ENCODE peak calls at places on chromosome 14, in nine cellular contexts. One of them, this sample, is unnamed.

GRCh38 chr14:95137804-95138167 is 19.5 kb downstream of the DICER1 start:
- DNase-seq in hepatocyte: no peak
- DNase-seq in thoracic aorta: no peak
- DNase-seq in colonic mucosa: peak; percentile 62
- DNase-seq in PC-3: peak; percentile 6
- DNase-seq in A549: no peak
- DNase-seq in psoas muscle: no peak
- DNase-seq in tibial nerve: no peak
- DNase-seq in BE2C: no peak
- DNase-seq in this sample: no peak

GRCh38 chr14:69715725-69716482 is 51.0 kb upstream of the SRSF5 start:
- DNase-seq in hepatocyte: peak; percentile 84
- DNase-seq in thoracic aorta: peak; percentile 60
- DNase-seq in colonic mucosa: peak; percentile 65
- DNase-seq in PC-3: no peak
- DNase-seq in A549: no peak
- DNase-seq in psoas muscle: peak; percentile 60
- DNase-seq in tibial nerve: no peak
- DNase-seq in BE2C: peak; percentile 87
- DNase-seq in this sample: peak; percentile 77

GRCh38 chr14:77498120-77498979 is at the start of gene ISM2:
- DNase-seq in hepatocyte: peak; percentile 69
- DNase-seq in thoracic aorta: no peak
- DNase-seq in colonic mucosa: no peak
- DNase-seq in PC-3: peak; percentile 44
- DNase-seq in A549: peak; percentile 32
- DNase-seq in psoas muscle: no peak
- DNase-seq in tibial nerve: no peak
- DNase-seq in BE2C: peak; percentile 53
- DNase-seq in this sample: peak; percentile 65

GRCh38 chr14:78227466-78228077 is 57.4 kb downstream of the NRXN3 start:
- DNase-seq in hepatocyte: no peak
- DNase-seq in thoracic aorta: no peak
- DNase-seq in colonic mucosa: no peak
- DNase-seq in PC-3: no peak
- DNase-seq in A549: peak; percentile 23
- DNase-seq in psoas muscle: no peak
- DNase-seq in tibial nerve: no peak
- DNase-seq in BE2C: no peak
- DNase-seq in this sample: no peak

GRCh38 chr14:96863986-96864330 is 66.8 kb downstream of the VRK1 start:
- DNase-seq in hepatocyte: no peak
- DNase-seq in thoracic aorta: no peak
- DNase-seq in colonic mucosa: no peak
- DNase-seq in PC-3: no peak
- DNase-seq in A549: no peak
- DNase-seq in psoas muscle: no peak
- DNase-seq in tibial nerve: no peak
- DNase-seq in BE2C: no peak
- DNase-seq in this sample: no peak

GRCh38 chr14:94322648-94323570 is at the start of gene SERPINA6:
- DNase-seq in hepatocyte: peak; percentile 39
- DNase-seq in thoracic aorta: no peak
- DNase-seq in colonic mucosa: peak; percentile 46
- DNase-seq in PC-3: no peak
- DNase-seq in A549: no peak
- DNase-seq in psoas muscle: no peak
- DNase-seq in tibial nerve: no peak
- DNase-seq in BE2C: peak; percentile 54
- DNase-seq in this sample: no peak

GRCh38 chr14:61560323-61560722 is 135.0 kb upstream of the HIF1A start:
- DNase-seq in hepatocyte: peak; percentile 50
- DNase-seq in thoracic aorta: no peak
- DNase-seq in colonic mucosa: no peak
- DNase-seq in PC-3: peak; percentile 52
- DNase-seq in A549: peak; percentile 54
- DNase-seq in psoas muscle: no peak
- DNase-seq in tibial nerve: no peak
- DNase-seq in BE2C: no peak
- DNase-seq in this sample: no peak

GRCh38 chr14:66610154-66610563 is 102.2 kb downstream of the GPHN start:
- DNase-seq in hepatocyte: no peak
- DNase-seq in thoracic aorta: no peak
- DNase-seq in colonic mucosa: no peak
- DNase-seq in PC-3: peak; percentile 72
- DNase-seq in A549: peak; percentile 20
- DNase-seq in psoas muscle: no peak
- DNase-seq in tibial nerve: no peak
- DNase-seq in BE2C: no peak
- DNase-seq in this sample: no peak

GRCh38 chr14:101194356-101195308 is 291.1 kb upstream of the RTL1 start:
- DNase-seq in hepatocyte: no peak
- DNase-seq in thoracic aorta: no peak
- DNase-seq in colonic mucosa: no peak
- DNase-seq in PC-3: no peak
- DNase-seq in A549: no peak
- DNase-seq in psoas muscle: no peak
- DNase-seq in tibial nerve: no peak
- DNase-seq in BE2C: no peak
- DNase-seq in this sample: peak; percentile 54

GRCh38 chr14:52235434-52235833 is 32.1 kb upstream of the PTGDR start:
- DNase-seq in hepatocyte: no peak
- DNase-seq in thoracic aorta: no peak
- DNase-seq in colonic mucosa: no peak
- DNase-seq in PC-3: no peak
- DNase-seq in A549: no peak
- DNase-seq in psoas muscle: no peak
- DNase-seq in tibial nerve: no peak
- DNase-seq in BE2C: no peak
- DNase-seq in this sample: no peak

GRCh38 chr14:52240623-52241022 is 26.9 kb upstream of the PTGDR start:
- DNase-seq in hepatocyte: no peak
- DNase-seq in thoracic aorta: no peak
- DNase-seq in colonic mucosa: no peak
- DNase-seq in PC-3: peak; percentile 40
- DNase-seq in A549: no peak
- DNase-seq in psoas muscle: no peak
- DNase-seq in tibial nerve: no peak
- DNase-seq in BE2C: no peak
- DNase-seq in this sample: no peak

GRCh38 chr14:52233693-52234092 is 33.8 kb upstream of the PTGDR start:
- DNase-seq in hepatocyte: no peak
- DNase-seq in thoracic aorta: no peak
- DNase-seq in colonic mucosa: no peak
- DNase-seq in PC-3: no peak
- DNase-seq in A549: no peak
- DNase-seq in psoas muscle: no peak
- DNase-seq in tibial nerve: no peak
- DNase-seq in BE2C: no peak
- DNase-seq in this sample: no peak

GRCh38 chr14:52238682-52239081 is 28.8 kb upstream of the PTGDR start:
- DNase-seq in hepatocyte: no peak
- DNase-seq in thoracic aorta: no peak
- DNase-seq in colonic mucosa: no peak
- DNase-seq in PC-3: no peak
- DNase-seq in A549: no peak
- DNase-seq in psoas muscle: no peak
- DNase-seq in tibial nerve: no peak
- DNase-seq in BE2C: no peak
- DNase-seq in this sample: no peak

DNA sequence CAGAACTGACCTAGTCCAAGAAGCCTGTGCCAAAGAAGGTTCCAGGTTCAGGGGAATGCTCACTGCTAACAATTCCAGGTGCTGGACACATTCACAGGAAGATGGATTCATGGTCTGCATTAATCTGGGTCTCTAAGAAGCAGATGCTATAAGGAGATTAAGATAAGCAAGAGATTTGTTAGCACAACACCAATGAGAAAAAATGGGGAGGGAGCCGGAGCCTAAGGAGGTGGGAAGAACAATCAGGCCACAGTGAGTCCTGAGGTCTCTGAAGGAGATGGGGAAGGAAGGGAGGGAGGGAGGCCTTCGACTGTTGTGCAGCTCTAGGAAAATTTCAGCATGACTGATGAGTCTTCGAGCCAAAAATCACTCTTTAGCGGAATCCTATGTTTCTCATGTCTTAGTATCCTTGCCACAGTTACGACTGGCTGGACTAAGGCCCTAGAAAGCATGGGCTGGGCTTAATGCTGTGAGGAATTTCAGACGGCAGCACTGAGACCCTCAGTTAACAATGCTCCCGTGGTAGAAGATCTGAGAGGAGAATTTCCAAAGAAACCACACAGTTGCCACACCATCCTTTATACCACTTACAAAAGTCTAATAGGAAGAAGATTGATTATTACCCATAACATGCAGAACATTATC is 31.5 kb upstream of the PTGDR start:
- DNase-seq in hepatocyte: no peak
- DNase-seq in thoracic aorta: no peak
- DNase-seq in colonic mucosa: no peak
- DNase-seq in PC-3: no peak
- DNase-seq in A549: no peak
- DNase-seq in psoas muscle: no peak
- DNase-seq in tibial nerve: no peak
- DNase-seq in BE2C: no peak
- DNase-seq in this sample: no peak
- H3K4me3 ChIP-seq in hepatocyte: no peak overlapping the region
- H3K4me3 ChIP-seq in thoracic aorta: no peak overlapping the region
- H3K4me3 ChIP-seq in colonic mucosa: no peak overlapping the region
- H3K4me3 ChIP-seq in PC-3: no peak overlapping the region
- H3K4me3 ChIP-seq in A549: no peak overlapping the region
- H3K4me3 ChIP-seq in psoas muscle: no peak overlapping the region
- H3K4me3 ChIP-seq in tibial nerve: no peak overlapping the region
- H3K4me3 ChIP-seq in BE2C: no peak overlapping the region
- H3K4me3 ChIP-seq in this sample: no peak overlapping the region

DNA sequence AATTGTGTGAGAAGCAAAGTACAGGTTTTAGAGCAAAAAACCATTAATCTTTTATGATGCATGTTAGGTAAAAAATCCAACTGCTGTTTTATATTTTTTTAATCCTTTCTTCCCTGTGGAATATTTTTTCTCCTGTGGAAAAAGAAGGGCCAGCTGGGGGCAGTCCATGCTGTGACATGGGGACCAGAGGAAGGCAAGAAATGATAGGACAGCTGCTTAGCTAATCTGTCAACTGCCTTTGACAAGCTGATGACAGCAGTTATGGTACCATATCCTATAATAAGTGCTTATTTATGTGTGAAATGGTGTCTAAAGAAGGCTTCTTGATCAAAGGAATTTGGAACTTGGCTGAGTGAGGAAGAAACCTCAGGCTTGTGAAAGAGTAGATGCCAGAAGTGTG is 452.4 kb upstream of the NOVA1 start:
- DNase-seq in hepatocyte: no peak
- DNase-seq in thoracic aorta: no peak
- DNase-seq in colonic mucosa: no peak
- DNase-seq in PC-3: no peak
- DNase-seq in A549: no peak
- DNase-seq in psoas muscle: no peak
- DNase-seq in tibial nerve: no peak
- DNase-seq in BE2C: no peak
- DNase-seq in this sample: no peak
- TF ChIP-seq CTCF in hepatocyte: no peak
- TF ChIP-seq CTCF in thoracic aorta: no peak
- TF ChIP-seq CTCF in colonic mucosa: no peak
- TF ChIP-seq CTCF in PC-3: no peak
- TF ChIP-seq CTCF in A549: no peak
- TF ChIP-seq CTCF in psoas muscle: no peak
- TF ChIP-seq CTCF in tibial nerve: no peak
- TF ChIP-seq CTCF in BE2C: no peak
- TF ChIP-seq CTCF in this sample: no peak

DNA sequence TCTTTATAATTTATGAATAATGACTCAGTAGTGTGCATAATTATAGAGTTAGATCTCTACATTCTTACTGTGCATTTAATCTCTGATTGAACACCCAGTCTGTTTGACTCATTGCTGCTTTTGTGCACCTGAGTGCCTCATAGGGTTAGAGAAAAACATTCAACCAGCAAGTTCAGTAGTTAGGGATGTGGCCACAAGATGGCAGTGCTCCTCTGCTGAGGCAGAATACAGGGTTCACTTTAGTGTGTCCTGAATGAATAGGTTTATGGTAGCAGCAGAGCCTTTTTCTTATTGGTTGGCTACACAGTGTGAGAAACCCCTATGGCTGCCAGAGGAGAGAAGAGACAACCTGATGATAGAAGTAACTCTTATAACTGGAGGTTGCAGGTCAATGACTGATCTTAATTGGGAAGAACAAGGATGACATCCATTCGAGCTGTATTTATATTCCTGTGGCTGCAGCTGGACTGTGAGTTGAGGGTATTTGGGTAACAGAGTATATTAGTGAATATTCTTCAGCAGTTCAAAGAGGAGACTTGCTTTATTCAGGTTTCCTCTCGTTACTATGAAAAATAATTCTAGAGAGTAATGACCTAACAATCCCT is 194.9 kb upstream of the OR4E1 start:
- DNase-seq in hepatocyte: peak; percentile 72
- DNase-seq in thoracic aorta: no peak
- DNase-seq in colonic mucosa: peak; percentile 56
- DNase-seq in PC-3: peak; percentile 78
- DNase-seq in A549: peak; percentile 56
- DNase-seq in psoas muscle: no peak
- DNase-seq in tibial nerve: no peak
- DNase-seq in BE2C: peak; percentile 50
- DNase-seq in this sample: no peak
- H3K4me3 ChIP-seq in hepatocyte: no peak overlapping the region
- H3K4me3 ChIP-seq in thoracic aorta: no peak overlapping the region
- H3K4me3 ChIP-seq in colonic mucosa: no peak overlapping the region
- H3K4me3 ChIP-seq in PC-3: no peak overlapping the region
- H3K4me3 ChIP-seq in A549: no peak overlapping the region
- H3K4me3 ChIP-seq in psoas muscle: no peak overlapping the region
- H3K4me3 ChIP-seq in tibial nerve: no peak overlapping the region
- H3K4me3 ChIP-seq in BE2C: no peak overlapping the region
- H3K4me3 ChIP-seq in this sample: no peak overlapping the region

GRCh38 chr14:89533761-89534160 is 116.7 kb upstream of the FOXN3 start:
- DNase-seq in hepatocyte: no peak
- DNase-seq in thoracic aorta: no peak
- DNase-seq in colonic mucosa: no peak
- DNase-seq in PC-3: no peak
- DNase-seq in A549: no peak
- DNase-seq in psoas muscle: no peak
- DNase-seq in tibial nerve: no peak
- DNase-seq in BE2C: no peak
- DNase-seq in this sample: no peak

GRCh38 chr14:89540009-89540829 is 123.2 kb upstream of the FOXN3 start:
- DNase-seq in hepatocyte: no peak
- DNase-seq in thoracic aorta: no peak
- DNase-seq in colonic mucosa: no peak
- DNase-seq in PC-3: peak; percentile 32
- DNase-seq in A549: no peak
- DNase-seq in psoas muscle: no peak
- DNase-seq in tibial nerve: no peak
- DNase-seq in BE2C: no peak
- DNase-seq in this sample: no peak

GRCh38 chr14:89534896-89535615 is 118.0 kb upstream of the FOXN3 start:
- DNase-seq in hepatocyte: no peak
- DNase-seq in thoracic aorta: no peak
- DNase-seq in colonic mucosa: no peak
- DNase-seq in PC-3: no peak
- DNase-seq in A549: no peak
- DNase-seq in psoas muscle: no peak
- DNase-seq in tibial nerve: no peak
- DNase-seq in BE2C: no peak
- DNase-seq in this sample: no peak

GRCh38 chr14:89540830-89541470 is 123.9 kb upstream of the FOXN3 start:
- DNase-seq in hepatocyte: no peak
- DNase-seq in thoracic aorta: no peak
- DNase-seq in colonic mucosa: no peak
- DNase-seq in PC-3: peak; percentile 72
- DNase-seq in A549: peak; percentile 21
- DNase-seq in psoas muscle: no peak
- DNase-seq in tibial nerve: no peak
- DNase-seq in BE2C: no peak
- DNase-seq in this sample: no peak

GRCh38 chr14:89537911-89538310 is 120.9 kb upstream of the FOXN3 start:
- DNase-seq in hepatocyte: no peak
- DNase-seq in thoracic aorta: no peak
- DNase-seq in colonic mucosa: no peak
- DNase-seq in PC-3: no peak
- DNase-seq in A549: no peak
- DNase-seq in psoas muscle: no peak
- DNase-seq in tibial nerve: no peak
- DNase-seq in BE2C: no peak
- DNase-seq in this sample: no peak
- TF ChIP-seq CTCF in hepatocyte: no peak
- TF ChIP-seq CTCF in thoracic aorta: no peak
- TF ChIP-seq CTCF in colonic mucosa: no peak
- TF ChIP-seq CTCF in PC-3: no peak
- TF ChIP-seq CTCF in A549: no peak
- TF ChIP-seq CTCF in psoas muscle: no peak
- TF ChIP-seq CTCF in tibial nerve: no peak
- TF ChIP-seq CTCF in BE2C: peak; percentile 17
- TF ChIP-seq CTCF in this sample: no peak